ENCODE peak calls at places on chromosome 6, in six cellular contexts. C is spleen, H is thoracic aorta, Q is stomach, V is upper lobe of left lung, W is body of pancreas. P is an unnamed sample.

GRCh38 chr6:2733324-2733723 is 17.4 kb downstream of the MYLK4 start:
- DNase-seq in C (peak; percentile 90), H (peak; percentile 30), Q (peak; percentile 39), V (no peak), W (peak; percentile 80), P (peak; percentile 46)

GRCh38 chr6:127177030-127177928 is 58.8 kb downstream of the RSPO3 start:
- DNase-seq in C (no peak), H (no peak), Q (no peak), V (no peak), W (no peak), P (peak; percentile 75)

GRCh38 chr6:136777651-136778050 is 14.6 kb downstream of the MAP3K5 start:
- DNase-seq in C (no peak), H (no peak), Q (no peak), V (no peak), W (no peak), P (no peak)

GRCh38 chr6:30883743-30884520 is at the start of gene DDR1:
- DNase-seq in C (peak; percentile 89), H (no peak), Q (peak; percentile 89), V (peak; percentile 94), W (peak; percentile 85), P (peak; percentile 30)

GRCh38 chr6:28947831-28948270 is 24.1 kb upstream of the TRIM27 start:
- DNase-seq in C (no peak), H (no peak), Q (no peak), V (no peak), W (no peak), P (no peak)

GRCh38 chr6:16184129-16184528 is 54.3 kb upstream of the GMPR start:
- DNase-seq in C (no peak), H (no peak), Q (peak; percentile 69), V (no peak), W (peak; percentile 63), P (no peak)

GRCh38 chr6:154447929-154448328 is 62.6 kb downstream of the CNKSR3 start:
- DNase-seq in C (no peak), H (no peak), Q (no peak), V (no peak), W (no peak), P (peak; percentile 36)

GRCh38 chr6:24323632-24324337 is 34.1 kb downstream of the DCDC2 start:
- DNase-seq in C (no peak), H (no peak), Q (no peak), V (no peak), W (no peak), P (peak; percentile 87)

GRCh38 chr6:154197176-154197850 is 158.3 kb downstream of the OPRM1 start:
- DNase-seq in C (no peak), H (no peak), Q (no peak), V (no peak), W (no peak), P (peak; percentile 60)

GRCh38 chr6:115643762-115644161 is 416.9 kb downstream of the FRK start:
- DNase-seq in C (no peak), H (no peak), Q (no peak), V (no peak), W (no peak), P (peak; percentile 44)

GRCh38 chr6:114649298-114649697 is 306.5 kb upstream of the HS3ST5 start:
- DNase-seq in C (no peak), H (no peak), Q (no peak), V (no peak), W (no peak), P (no peak)

GRCh38 chr6:149854532-149854931 is 9.6 kb downstream of the LRP11 start:
- DNase-seq in C (no peak), H (no peak), Q (peak; percentile 61), V (no peak), W (peak; percentile 25), P (no peak)

GRCh38 chr6:116450769-116451740 is 10.1 kb upstream of the CALHM6 start:
- DNase-seq in C (peak; percentile 80), H (no peak), Q (peak; percentile 50), V (no peak), W (peak; percentile 45), P (no peak)

GRCh38 chr6:33621396-33622388 is 570 bp downstream of the ITPR3 start:
- DNase-seq in C (peak; percentile 86), H (no peak), Q (peak; percentile 63), V (peak; percentile 88), W (peak; percentile 43), P (no peak)

GRCh38 chr6:110139052-110139451 is 40.4 kb downstream of the WASF1 start:
- DNase-seq in C (no peak), H (no peak), Q (no peak), V (peak; percentile 38), W (no peak), P (no peak)
- H3K9me3 ChIP-seq in C (peaks cover 13% of the 10 kb centered on the region), H (no peaks in the 10 kb centered on the region), Q (peaks cover 8% of the 10 kb centered on the region), V (no peaks in the 10 kb centered on the region), W (no peaks in the 10 kb centered on the region), P (no peaks in the 10 kb centered on the region)

GRCh38 chr6:63816979-63817436 is 181.4 kb downstream of the PHF3 start:
- DNase-seq in C (no peak), H (no peak), Q (no peak), V (no peak), W (no peak), P (no peak)
- TF ChIP-seq CTCF in C (no peak), H (no peak), Q (no peak), V (no peak), W (no peak), P (peak; percentile 15)

DNA sequence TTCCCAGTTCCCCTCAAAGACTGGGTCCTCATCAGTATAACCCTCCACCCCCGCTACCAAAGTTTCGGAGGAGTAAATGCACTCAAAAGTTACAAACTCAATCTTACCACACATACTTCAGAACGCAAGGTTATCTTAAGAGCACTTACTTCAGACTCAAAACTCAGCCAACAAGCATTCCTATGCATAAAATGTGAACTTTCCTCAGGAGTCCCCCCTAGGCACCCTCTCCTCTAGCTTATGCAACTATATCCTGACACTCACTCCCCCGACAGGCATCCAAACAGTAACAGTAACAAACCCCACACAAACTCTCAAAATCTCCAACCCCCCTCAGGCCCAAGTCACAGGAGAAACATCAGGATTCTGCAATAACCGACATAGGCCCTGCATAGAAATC is 11.2 kb upstream of the ADTRP start:
- DNase-seq in C (no peak), H (no peak), Q (no peak), V (no peak), W (no peak), P (no peak)
- H3K4me1 ChIP-seq in C (no peaks in the 10 kb centered on the region), H (peaks cover 6% of the 10 kb centered on the region), Q (no peaks in the 10 kb centered on the region), V (no peaks in the 10 kb centered on the region), W (peaks cover 25% of the 10 kb centered on the region), P (no peaks in the 10 kb centered on the region)

DNA sequence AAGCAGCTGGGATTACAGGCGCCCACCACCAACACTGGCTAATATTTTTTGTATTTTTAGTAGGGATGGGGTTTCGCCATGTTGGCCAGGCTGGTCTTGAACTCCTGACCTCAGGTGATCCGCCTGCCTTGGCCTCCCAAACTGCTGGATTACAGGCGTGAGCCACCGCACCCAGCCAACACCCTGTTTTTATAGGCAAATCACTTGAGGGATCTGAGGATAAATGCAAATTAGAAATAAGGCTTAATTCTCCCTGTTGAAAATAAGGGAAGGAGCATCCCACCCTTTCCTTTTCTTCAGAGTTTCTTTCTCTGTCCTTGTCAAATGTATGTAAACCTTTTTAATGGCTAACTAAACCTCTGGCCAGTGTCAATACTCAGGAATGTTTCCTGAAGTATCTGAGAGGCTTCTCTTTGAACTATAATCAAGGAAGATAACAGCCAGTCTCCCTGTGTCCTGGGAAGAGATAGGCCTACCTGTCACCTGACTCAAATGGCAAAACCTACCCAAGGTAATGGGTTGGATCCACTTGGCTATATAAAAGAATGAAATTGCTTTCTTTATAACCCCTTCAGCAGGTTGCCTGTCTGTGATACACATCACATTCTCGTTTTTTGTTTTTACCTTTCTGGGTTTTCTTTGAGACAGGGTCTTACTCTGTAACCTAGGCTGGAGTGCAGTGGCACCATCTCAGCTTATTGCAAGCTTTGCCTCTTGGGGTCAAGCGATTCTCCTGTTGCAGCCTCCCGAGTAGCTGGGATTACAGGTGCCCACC is 64.5 kb upstream of the TNFAIP3 start:
- DNase-seq in C (no peak), H (no peak), Q (no peak), V (no peak), W (no peak), P (no peak)
- H3K9me3 ChIP-seq in C (no peaks in the 10 kb centered on the region), H (no peaks in the 10 kb centered on the region), Q (no peaks in the 10 kb centered on the region), V (no peaks in the 10 kb centered on the region), W (no peaks in the 10 kb centered on the region), P (no peaks in the 10 kb centered on the region)